ENCODE peak calls at places on chromosomes 1 and 21, in seven cellular contexts. One of them, this sample, is unnamed.

GRCh38 chr1:87224209-87224608 is 104.5 kb upstream of the LMO4 start:
- DNase-seq in Caco-2: no peak
- DNase-seq in HCT116: peak; percentile 46
- DNase-seq in upper lobe of right lung: no peak
- DNase-seq in fibroblast of lung: peak; percentile 100
- DNase-seq in cardiac muscle cell: no peak
- DNase-seq in heart right ventricle: no peak
- DNase-seq in this sample: no peak

GRCh38 chr1:222284466-222284865 is 263.4 kb downstream of the HHIPL2 start:
- DNase-seq in upper lobe of right lung: no peak
- DNase-seq in fibroblast of lung: no peak
- DNase-seq in cardiac muscle cell: no peak
- DNase-seq in HCT116: no peak
- DNase-seq in heart right ventricle: no peak
- DNase-seq in Caco-2: no peak
- DNase-seq in this sample: no peak

GRCh38 chr1:54488065-54488750 is 59.8 kb upstream of the ACOT11 start:
- DNase-seq in upper lobe of right lung: peak; percentile 95
- DNase-seq in HCT116: peak; percentile 73
- DNase-seq in cardiac muscle cell: peak; percentile 96
- DNase-seq in heart right ventricle: peak; percentile 95
- DNase-seq in Caco-2: peak; percentile 89
- DNase-seq in fibroblast of lung: peak; percentile 83
- DNase-seq in this sample: peak; percentile 94

GRCh38 chr21:17671733-17672132 is 59.0 kb upstream of the BTG3 start:
- DNase-seq in Caco-2: no peak
- DNase-seq in HCT116: no peak
- DNase-seq in cardiac muscle cell: no peak
- DNase-seq in fibroblast of lung: no peak
- DNase-seq in upper lobe of right lung: no peak
- DNase-seq in heart right ventricle: no peak
- DNase-seq in this sample: no peak

GRCh38 chr1:19676438-19676922 is 11.8 kb downstream of the HTR6 start:
- DNase-seq in Caco-2: peak; percentile 47
- DNase-seq in fibroblast of lung: peak; percentile 64
- DNase-seq in cardiac muscle cell: peak; percentile 85
- DNase-seq in HCT116: no peak
- DNase-seq in upper lobe of right lung: no peak
- DNase-seq in heart right ventricle: peak; percentile 63
- DNase-seq in this sample: no peak

GRCh38 chr1:210647406-210648333 is 319.0 kb downstream of the HHAT start:
- DNase-seq in upper lobe of right lung: no peak
- DNase-seq in cardiac muscle cell: no peak
- DNase-seq in HCT116: no peak
- DNase-seq in fibroblast of lung: peak; percentile 96
- DNase-seq in Caco-2: no peak
- DNase-seq in heart right ventricle: no peak
- DNase-seq in this sample: no peak

GRCh38 chr1:61081637-61082335 is 575 bp upstream of the NFIA start:
- DNase-seq in cardiac muscle cell: peak; percentile 69
- DNase-seq in fibroblast of lung: peak; percentile 42
- DNase-seq in heart right ventricle: peak; percentile 46
- DNase-seq in upper lobe of right lung: peak; percentile 77
- DNase-seq in HCT116: no peak
- DNase-seq in Caco-2: peak; percentile 49
- DNase-seq in this sample: peak; percentile 76

GRCh38 chr1:244053831-244054230 is 2.7 kb downstream of the ZBTB18 start:
- DNase-seq in HCT116: no peak
- DNase-seq in heart right ventricle: no peak
- DNase-seq in cardiac muscle cell: no peak
- DNase-seq in Caco-2: no peak
- DNase-seq in fibroblast of lung: no peak
- DNase-seq in upper lobe of right lung: no peak
- DNase-seq in this sample: no peak

GRCh38 chr1:196723325-196724185 is 51.1 kb upstream of the CFHR3 start:
- DNase-seq in fibroblast of lung: no peak
- DNase-seq in HCT116: peak; percentile 64
- DNase-seq in cardiac muscle cell: peak; percentile 66
- DNase-seq in upper lobe of right lung: no peak
- DNase-seq in Caco-2: peak; percentile 74
- DNase-seq in heart right ventricle: no peak
- DNase-seq in this sample: peak; percentile 36

GRCh38 chr1:178143730-178144343 is 49.9 kb downstream of the RASAL2 start:
- DNase-seq in cardiac muscle cell: no peak
- DNase-seq in fibroblast of lung: peak; percentile 41
- DNase-seq in upper lobe of right lung: no peak
- DNase-seq in HCT116: no peak
- DNase-seq in Caco-2: no peak
- DNase-seq in heart right ventricle: no peak
- DNase-seq in this sample: no peak

GRCh38 chr1:226736908-226737818 is 1.9 kb downstream of the ITPKB start:
- DNase-seq in cardiac muscle cell: peak; percentile 74
- DNase-seq in upper lobe of right lung: peak; percentile 74
- DNase-seq in HCT116: no peak
- DNase-seq in Caco-2: no peak
- DNase-seq in heart right ventricle: peak; percentile 49
- DNase-seq in fibroblast of lung: peak; percentile 51
- DNase-seq in this sample: peak; percentile 57

GRCh38 chr1:55472784-55473183 is 257.6 kb upstream of the USP24 start:
- DNase-seq in HCT116: peak; percentile 63
- DNase-seq in upper lobe of right lung: no peak
- DNase-seq in cardiac muscle cell: no peak
- DNase-seq in heart right ventricle: no peak
- DNase-seq in Caco-2: no peak
- DNase-seq in fibroblast of lung: peak; percentile 64
- DNase-seq in this sample: no peak

GRCh38 chr1:150875197-150876110 is 945 bp downstream of the ARNT start:
- DNase-seq in Caco-2: no peak
- DNase-seq in HCT116: no peak
- DNase-seq in cardiac muscle cell: peak; percentile 44
- DNase-seq in upper lobe of right lung: no peak
- DNase-seq in heart right ventricle: no peak
- DNase-seq in fibroblast of lung: no peak
- DNase-seq in this sample: no peak

GRCh38 chr1:185046639-185047038 is 1.3 kb downstream of the RNF2 start:
- DNase-seq in upper lobe of right lung: no peak
- DNase-seq in heart right ventricle: no peak
- DNase-seq in cardiac muscle cell: no peak
- DNase-seq in fibroblast of lung: no peak
- DNase-seq in HCT116: no peak
- DNase-seq in Caco-2: no peak
- DNase-seq in this sample: no peak

GRCh38 chr1:179883739-179884138 is 1.7 kb downstream of the TOR1AIP1 start:
- DNase-seq in heart right ventricle: no peak
- DNase-seq in upper lobe of right lung: no peak
- DNase-seq in fibroblast of lung: peak; percentile 66
- DNase-seq in HCT116: no peak
- DNase-seq in Caco-2: no peak
- DNase-seq in cardiac muscle cell: peak; percentile 28
- DNase-seq in this sample: no peak

GRCh38 chr1:107529511-107530149 is 388.8 kb downstream of the NTNG1 start:
- DNase-seq in Caco-2: peak; percentile 35
- DNase-seq in fibroblast of lung: peak; percentile 56
- DNase-seq in upper lobe of right lung: no peak
- DNase-seq in HCT116: no peak
- DNase-seq in heart right ventricle: no peak
- DNase-seq in cardiac muscle cell: peak; percentile 59
- DNase-seq in this sample: no peak

GRCh38 chr1:39395357-39395831 is 96.0 kb upstream of the BMP8A start:
- DNase-seq in fibroblast of lung: peak; percentile 96
- DNase-seq in upper lobe of right lung: no peak
- DNase-seq in HCT116: peak; percentile 77
- DNase-seq in cardiac muscle cell: peak; percentile 47
- DNase-seq in Caco-2: no peak
- DNase-seq in heart right ventricle: no peak
- DNase-seq in this sample: no peak

GRCh38 chr1:34787461-34788420 is 5.1 kb upstream of the GJA4 start:
- DNase-seq in cardiac muscle cell: no peak
- DNase-seq in Caco-2: no peak
- DNase-seq in upper lobe of right lung: no peak
- DNase-seq in HCT116: no peak
- DNase-seq in heart right ventricle: no peak
- DNase-seq in fibroblast of lung: peak; percentile 19
- DNase-seq in this sample: no peak

GRCh38 chr1:39204441-39205081 is at the start of gene MACF1:
- DNase-seq in Caco-2: no peak
- DNase-seq in heart right ventricle: peak; percentile 45
- DNase-seq in cardiac muscle cell: peak; percentile 76
- DNase-seq in upper lobe of right lung: no peak
- DNase-seq in HCT116: no peak
- DNase-seq in fibroblast of lung: peak; percentile 99
- DNase-seq in this sample: peak; percentile 58

GRCh38 chr1:167057297-167057688 is 32.9 kb downstream of the GPA33 start:
- DNase-seq in cardiac muscle cell: peak; percentile 78
- DNase-seq in HCT116: peak; percentile 56
- DNase-seq in upper lobe of right lung: no peak
- DNase-seq in heart right ventricle: no peak
- DNase-seq in fibroblast of lung: peak; percentile 43
- DNase-seq in Caco-2: peak; percentile 56
- DNase-seq in this sample: no peak

GRCh38 chr1:167060141-167061072 is 29.8 kb downstream of the GPA33 start:
- DNase-seq in fibroblast of lung: no peak
- DNase-seq in cardiac muscle cell: no peak
- DNase-seq in Caco-2: no peak
- DNase-seq in upper lobe of right lung: no peak
- DNase-seq in heart right ventricle: no peak
- DNase-seq in HCT116: no peak
- DNase-seq in this sample: no peak

GRCh38 chr1:167061073-167061464 is 29.1 kb downstream of the GPA33 start:
- DNase-seq in upper lobe of right lung: no peak
- DNase-seq in HCT116: no peak
- DNase-seq in Caco-2: no peak
- DNase-seq in fibroblast of lung: no peak
- DNase-seq in heart right ventricle: no peak
- DNase-seq in cardiac muscle cell: no peak
- DNase-seq in this sample: no peak

GRCh38 chr1:167059729-167060107 is 30.5 kb downstream of the GPA33 start:
- DNase-seq in upper lobe of right lung: no peak
- DNase-seq in HCT116: no peak
- DNase-seq in cardiac muscle cell: no peak
- DNase-seq in fibroblast of lung: no peak
- DNase-seq in Caco-2: no peak
- DNase-seq in heart right ventricle: no peak
- DNase-seq in this sample: no peak

GRCh38 chr1:167059045-167059728 is 31.0 kb downstream of the GPA33 start:
- DNase-seq in upper lobe of right lung: peak; percentile 78
- DNase-seq in fibroblast of lung: peak; percentile 32
- DNase-seq in heart right ventricle: peak; percentile 71
- DNase-seq in cardiac muscle cell: peak; percentile 75
- DNase-seq in Caco-2: peak; percentile 72
- DNase-seq in HCT116: peak; percentile 52
- DNase-seq in this sample: peak; percentile 85
- H3K4me3 ChIP-seq in upper lobe of right lung: no peak overlapping the region
- H3K4me3 ChIP-seq in fibroblast of lung: no peak overlapping the region
- H3K4me3 ChIP-seq in heart right ventricle: no peak overlapping the region
- H3K4me3 ChIP-seq in cardiac muscle cell: no peak overlapping the region
- H3K4me3 ChIP-seq in Caco-2: no peak overlapping the region
- H3K4me3 ChIP-seq in HCT116: peak overlapping the region; percentile 31
- H3K4me3 ChIP-seq in this sample: no peak overlapping the region

GRCh38 chr1:45216861-45217260 is 10.5 kb upstream of the ZSWIM5 start:
- DNase-seq in cardiac muscle cell: no peak
- DNase-seq in upper lobe of right lung: no peak
- DNase-seq in Caco-2: no peak
- DNase-seq in heart right ventricle: no peak
- DNase-seq in fibroblast of lung: no peak
- DNase-seq in HCT116: no peak
- DNase-seq in this sample: no peak
- H3K4me1 ChIP-seq in cardiac muscle cell: no peaks in the 10 kb centered on the region
- H3K4me1 ChIP-seq in upper lobe of right lung: no peaks in the 10 kb centered on the region
- H3K4me1 ChIP-seq in Caco-2: no peaks in the 10 kb centered on the region
- H3K4me1 ChIP-seq in heart right ventricle: no peaks in the 10 kb centered on the region
- H3K4me1 ChIP-seq in fibroblast of lung: no peaks in the 10 kb centered on the region
- H3K4me1 ChIP-seq in HCT116: peaks cover 5% of the 10 kb centered on the region
- H3K4me1 ChIP-seq in this sample: no peaks in the 10 kb centered on the region

DNA sequence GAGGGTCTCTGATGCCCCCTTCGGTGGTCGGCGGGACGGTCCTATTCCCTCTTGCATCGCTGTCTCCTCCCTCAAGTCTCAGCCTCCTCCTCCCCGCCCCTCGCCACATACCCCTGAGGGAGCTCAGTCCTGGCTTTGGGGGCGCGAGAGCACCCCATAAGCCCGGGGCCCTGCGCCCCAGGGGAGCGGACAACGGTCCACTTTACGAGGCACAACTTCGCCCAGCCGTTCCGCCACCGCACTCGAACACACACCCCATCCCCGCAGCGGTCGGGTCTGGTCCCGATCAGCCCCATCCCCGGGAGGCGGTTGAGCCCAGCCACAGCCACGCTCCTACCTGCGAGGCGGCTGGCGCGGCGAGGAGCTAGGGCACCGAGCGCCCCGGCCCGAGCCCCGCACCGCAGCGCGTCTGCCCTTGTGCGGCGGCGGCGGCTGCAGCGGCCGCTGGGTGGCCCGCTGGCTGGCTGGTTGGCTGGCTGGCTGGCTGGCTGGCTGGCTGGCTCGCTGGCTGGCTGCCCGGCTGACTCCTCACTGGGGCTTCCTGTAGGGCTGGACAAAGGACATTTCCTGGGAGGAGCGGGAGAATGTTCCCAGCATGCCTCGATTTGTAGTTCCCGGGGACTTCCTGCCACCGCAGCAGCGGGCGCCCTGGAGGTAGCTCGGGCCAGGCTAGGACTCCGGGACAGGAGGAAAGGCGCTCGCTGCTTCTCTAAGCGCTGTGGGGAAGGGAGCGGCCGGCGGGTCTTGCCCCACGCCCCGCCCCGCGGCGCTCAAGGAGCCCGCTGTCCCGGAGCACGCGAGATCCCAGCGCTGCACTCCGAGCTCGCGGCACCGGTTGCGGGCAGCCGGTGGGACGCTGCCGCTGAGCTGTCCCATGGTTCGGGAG is at the start of gene ZNF697:
- DNase-seq in fibroblast of lung: peak; percentile 98
- DNase-seq in Caco-2: peak; percentile 93
- DNase-seq in upper lobe of right lung: peak; percentile 99
- DNase-seq in cardiac muscle cell: peak; percentile 96
- DNase-seq in heart right ventricle: peak; percentile 98
- DNase-seq in HCT116: peak; percentile 89
- DNase-seq in this sample: peak; percentile 98
- TF ChIP-seq CTCF in fibroblast of lung: peak; percentile 32
- TF ChIP-seq CTCF in Caco-2: peak; percentile 21
- TF ChIP-seq CTCF in upper lobe of right lung: peak; percentile 28
- TF ChIP-seq CTCF in cardiac muscle cell: peak; percentile 40
- TF ChIP-seq CTCF in heart right ventricle: no peak
- TF ChIP-seq CTCF in HCT116: no peak
- TF ChIP-seq CTCF in this sample: peak; percentile 8

DNA sequence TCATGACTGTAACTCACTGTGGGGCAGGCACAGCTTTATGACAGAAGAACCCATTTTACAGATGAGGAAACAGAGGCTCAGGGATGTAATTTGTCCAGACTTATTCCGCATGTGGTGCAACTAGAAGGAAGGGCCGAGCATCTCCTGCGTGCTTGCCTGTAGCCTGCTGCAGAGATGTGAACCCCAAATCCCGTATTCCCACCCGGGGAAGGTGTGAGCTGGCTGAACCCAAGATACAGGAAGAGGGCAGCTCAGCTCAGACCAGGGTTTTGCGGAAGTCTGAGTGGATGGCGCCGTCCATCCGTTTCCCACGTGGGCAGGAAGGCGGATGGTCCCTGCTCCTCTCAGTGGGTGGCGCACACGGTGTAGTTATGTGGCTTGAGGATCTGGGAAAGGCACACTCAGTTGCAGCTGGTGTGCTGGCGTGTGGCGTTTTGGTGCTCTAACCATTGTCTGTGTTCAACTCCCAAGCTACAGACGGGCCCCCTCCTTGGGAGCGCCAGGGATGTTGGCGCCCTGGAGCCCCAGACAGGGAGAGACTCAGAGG is 1.2 kb downstream of the CROCC start:
- DNase-seq in heart right ventricle: no peak
- DNase-seq in cardiac muscle cell: no peak
- DNase-seq in Caco-2: no peak
- DNase-seq in fibroblast of lung: no peak
- DNase-seq in upper lobe of right lung: no peak
- DNase-seq in HCT116: no peak
- DNase-seq in this sample: peak; percentile 33
- H3K4me3 ChIP-seq in heart right ventricle: no peak overlapping the region
- H3K4me3 ChIP-seq in cardiac muscle cell: no peak overlapping the region
- H3K4me3 ChIP-seq in Caco-2: no peak overlapping the region
- H3K4me3 ChIP-seq in fibroblast of lung: no peak overlapping the region
- H3K4me3 ChIP-seq in upper lobe of right lung: no peak overlapping the region
- H3K4me3 ChIP-seq in HCT116: no peak overlapping the region
- H3K4me3 ChIP-seq in this sample: no peak overlapping the region